ENCODE peak calls at places on chromosomes 2 and 18, in five cellular contexts. D is foreskin keratinocyte, R is hippocampal formation, O is posterior cingulate gyrus, K is Daoy. S is an unnamed sample.

GRCh38 chr18:79515331-79515730 is 119.6 kb downstream of the NFATC1 start:
- DNase-seq in D (no peak), R (no peak), O (no peak), K (no peak), S (no peak)

GRCh38 chr18:52242711-52243110 is 97.3 kb upstream of the DCC start:
- DNase-seq in D (no peak), R (no peak), O (no peak), K (no peak), S (no peak)

GRCh38 chr2:8872821-8873432 is 35.5 kb upstream of the KIDINS220 start:
- DNase-seq in D (no peak), R (peak; percentile 64), O (no peak), K (peak; percentile 37), S (peak; percentile 66)

GRCh38 chr2:71889991-71890684 is 257.5 kb downstream of the CYP26B1 start:
- DNase-seq in D (no peak), R (no peak), O (no peak), K (no peak), S (no peak)

GRCh38 chr2:35973737-35974132 is 381.8 kb upstream of the CRIM1 start:
- DNase-seq in D (no peak), R (no peak), O (no peak), K (peak; percentile 6), S (no peak)

GRCh38 chr18:6683112-6683876 is 46.2 kb upstream of the ARHGAP28 start:
- DNase-seq in D (no peak), R (no peak), O (no peak), K (no peak), S (no peak)

GRCh38 chr18:40877096-40877495 is 1077.9 kb upstream of the PIK3C3 start:
- DNase-seq in D (peak; percentile 96), R (no peak), O (no peak), K (no peak), S (no peak)

GRCh38 chr18:56747032-56747658 is 96.0 kb downstream of the WDR7 start:
- DNase-seq in D (no peak), R (no peak), O (no peak), K (no peak), S (no peak)

GRCh38 chr2:222862068-222862914 is 1.5 kb downstream of the ACSL3 start:
- DNase-seq in D (no peak), R (peak; percentile 85), O (no peak), K (no peak), S (no peak)

GRCh38 chr2:109719871-109720270 is 74.2 kb upstream of the RGPD5 start:
- DNase-seq in D (no peak), R (no peak), O (no peak), K (no peak), S (no peak)

GRCh38 chr2:18194161-18194560 is 315.7 kb downstream of the KCNS3 start:
- DNase-seq in D (no peak), R (no peak), O (no peak), K (no peak), S (no peak)

GRCh38 chr2:72915907-72916742 is 1.2 kb upstream of the EMX1 start:
- DNase-seq in D (no peak), R (no peak), O (no peak), K (peak; percentile 87), S (no peak)

GRCh38 chr2:214497489-214497888 is 86.6 kb downstream of the VWC2L start:
- DNase-seq in D (no peak), R (no peak), O (no peak), K (no peak), S (no peak)

S was measured in DMS153.